ENCODE peak calls at places on chromosome 4, in nine cellular contexts. One of them, this sample, is unnamed.
A peak's percentile ranks its signal among the peaks of the same experiment; 100 is the strongest.

GRCh38 chr4:95091272-95091671 is 333.5 kb downstream of the BMPR1B start:
- DNase-seq in thoracic aorta: no peak
- DNase-seq in GM12878: no peak
- DNase-seq in mucosa of descending colon: no peak
- DNase-seq in sigmoid colon: no peak
- DNase-seq in colonic mucosa: no peak
- DNase-seq in CD8-positive, alpha-beta memory T cell: no peak
- DNase-seq in cardiac muscle cell: peak; percentile 36
- DNase-seq in tibial artery: no peak
- DNase-seq in this sample: no peak

GRCh38 chr4:1171306-1172227 is 816 bp downstream of the SPON2 start:
- DNase-seq in thoracic aorta: no peak
- DNase-seq in GM12878: no peak
- DNase-seq in mucosa of descending colon: peak; percentile 49
- DNase-seq in sigmoid colon: peak; percentile 71
- DNase-seq in colonic mucosa: peak; percentile 27
- DNase-seq in CD8-positive, alpha-beta memory T cell: peak; percentile 65
- DNase-seq in cardiac muscle cell: peak; percentile 45
- DNase-seq in tibial artery: peak; percentile 68
- DNase-seq in this sample: no peak

GRCh38 chr4:9979101-9979815 is 42.0 kb downstream of the SLC2A9 start:
- DNase-seq in thoracic aorta: no peak
- DNase-seq in GM12878: no peak
- DNase-seq in mucosa of descending colon: no peak
- DNase-seq in sigmoid colon: no peak
- DNase-seq in colonic mucosa: no peak
- DNase-seq in CD8-positive, alpha-beta memory T cell: no peak
- DNase-seq in cardiac muscle cell: no peak
- DNase-seq in tibial artery: no peak
- DNase-seq in this sample: no peak

GRCh38 chr4:31005037-31005436 is 284.9 kb downstream of the PCDH7 start:
- DNase-seq in thoracic aorta: no peak
- DNase-seq in GM12878: no peak
- DNase-seq in mucosa of descending colon: no peak
- DNase-seq in sigmoid colon: no peak
- DNase-seq in colonic mucosa: no peak
- DNase-seq in CD8-positive, alpha-beta memory T cell: no peak
- DNase-seq in cardiac muscle cell: no peak
- DNase-seq in tibial artery: no peak
- DNase-seq in this sample: no peak

GRCh38 chr4:173367285-173367684 is 3.5 kb upstream of the SAP30 start:
- DNase-seq in thoracic aorta: no peak
- DNase-seq in GM12878: no peak
- DNase-seq in mucosa of descending colon: no peak
- DNase-seq in sigmoid colon: no peak
- DNase-seq in colonic mucosa: no peak
- DNase-seq in CD8-positive, alpha-beta memory T cell: no peak
- DNase-seq in cardiac muscle cell: peak; percentile 46
- DNase-seq in tibial artery: no peak
- DNase-seq in this sample: no peak

GRCh38 chr4:3036131-3036952 is 38.0 kb downstream of the HTT-AS start:
- DNase-seq in thoracic aorta: no peak
- DNase-seq in GM12878: no peak
- DNase-seq in mucosa of descending colon: no peak
- DNase-seq in sigmoid colon: no peak
- DNase-seq in colonic mucosa: no peak
- DNase-seq in CD8-positive, alpha-beta memory T cell: no peak
- DNase-seq in cardiac muscle cell: no peak
- DNase-seq in tibial artery: no peak
- DNase-seq in this sample: no peak

GRCh38 chr4:121041307-121042090 is 30.8 kb downstream of the NDNF start:
- DNase-seq in thoracic aorta: no peak
- DNase-seq in GM12878: peak; percentile 20
- DNase-seq in mucosa of descending colon: no peak
- DNase-seq in sigmoid colon: no peak
- DNase-seq in colonic mucosa: no peak
- DNase-seq in CD8-positive, alpha-beta memory T cell: peak; percentile 53
- DNase-seq in cardiac muscle cell: no peak
- DNase-seq in tibial artery: no peak
- DNase-seq in this sample: no peak

GRCh38 chr4:87066403-87067119 is 131.8 kb downstream of the AFF1 start:
- DNase-seq in thoracic aorta: no peak
- DNase-seq in GM12878: no peak
- DNase-seq in mucosa of descending colon: no peak
- DNase-seq in sigmoid colon: no peak
- DNase-seq in colonic mucosa: no peak
- DNase-seq in CD8-positive, alpha-beta memory T cell: no peak
- DNase-seq in cardiac muscle cell: no peak
- DNase-seq in tibial artery: no peak
- DNase-seq in this sample: no peak

GRCh38 chr4:156476359-156476758 is 495.2 kb downstream of the PDGFC start:
- DNase-seq in thoracic aorta: no peak
- DNase-seq in GM12878: no peak
- DNase-seq in mucosa of descending colon: no peak
- DNase-seq in sigmoid colon: no peak
- DNase-seq in colonic mucosa: no peak
- DNase-seq in CD8-positive, alpha-beta memory T cell: no peak
- DNase-seq in cardiac muscle cell: peak; percentile 87
- DNase-seq in tibial artery: no peak
- DNase-seq in this sample: no peak

GRCh38 chr4:53592686-53593641 is 1.7 kb upstream of the LNX1 start:
- DNase-seq in thoracic aorta: no peak
- DNase-seq in GM12878: no peak
- DNase-seq in mucosa of descending colon: peak; percentile 78
- DNase-seq in sigmoid colon: no peak
- DNase-seq in colonic mucosa: peak; percentile 81
- DNase-seq in CD8-positive, alpha-beta memory T cell: no peak
- DNase-seq in cardiac muscle cell: peak; percentile 63
- DNase-seq in tibial artery: no peak
- DNase-seq in this sample: no peak

GRCh38 chr4:15414601-15415091 is 13.2 kb upstream of the C1QTNF7 start:
- DNase-seq in thoracic aorta: no peak
- DNase-seq in GM12878: no peak
- DNase-seq in mucosa of descending colon: no peak
- DNase-seq in sigmoid colon: no peak
- DNase-seq in colonic mucosa: no peak
- DNase-seq in CD8-positive, alpha-beta memory T cell: no peak
- DNase-seq in cardiac muscle cell: peak; percentile 34
- DNase-seq in tibial artery: no peak
- DNase-seq in this sample: no peak

GRCh38 chr4:101914761-101915160 is 124.2 kb downstream of the BANK1 start:
- DNase-seq in thoracic aorta: no peak
- DNase-seq in GM12878: no peak
- DNase-seq in mucosa of descending colon: no peak
- DNase-seq in sigmoid colon: no peak
- DNase-seq in colonic mucosa: no peak
- DNase-seq in CD8-positive, alpha-beta memory T cell: no peak
- DNase-seq in cardiac muscle cell: no peak
- DNase-seq in tibial artery: no peak
- DNase-seq in this sample: no peak

GRCh38 chr4:948101-948935 is 16.1 kb downstream of the TMEM175 start:
- DNase-seq in thoracic aorta: no peak
- DNase-seq in GM12878: no peak
- DNase-seq in mucosa of descending colon: peak; percentile 39
- DNase-seq in sigmoid colon: peak; percentile 58
- DNase-seq in colonic mucosa: no peak
- DNase-seq in CD8-positive, alpha-beta memory T cell: no peak
- DNase-seq in cardiac muscle cell: no peak
- DNase-seq in tibial artery: peak; percentile 59
- DNase-seq in this sample: no peak

GRCh38 chr4:62292911-62293310 is 1092.8 kb downstream of the ADGRL3 start:
- DNase-seq in thoracic aorta: no peak
- DNase-seq in GM12878: no peak
- DNase-seq in mucosa of descending colon: no peak
- DNase-seq in sigmoid colon: no peak
- DNase-seq in colonic mucosa: no peak
- DNase-seq in CD8-positive, alpha-beta memory T cell: no peak
- DNase-seq in cardiac muscle cell: no peak
- DNase-seq in tibial artery: no peak
- DNase-seq in this sample: no peak

GRCh38 chr4:1674682-1675081 is 9.4 kb downstream of the FAM53A start:
- DNase-seq in thoracic aorta: no peak
- DNase-seq in GM12878: no peak
- DNase-seq in mucosa of descending colon: no peak
- DNase-seq in sigmoid colon: no peak
- DNase-seq in colonic mucosa: no peak
- DNase-seq in CD8-positive, alpha-beta memory T cell: no peak
- DNase-seq in cardiac muscle cell: peak; percentile 12
- DNase-seq in tibial artery: no peak
- DNase-seq in this sample: no peak

GRCh38 chr4:3436798-3437581 is 4.8 kb upstream of the HGFAC start:
- DNase-seq in thoracic aorta: no peak
- DNase-seq in GM12878: peak; percentile 4
- DNase-seq in mucosa of descending colon: peak; percentile 72
- DNase-seq in sigmoid colon: no peak
- DNase-seq in colonic mucosa: peak; percentile 53
- DNase-seq in CD8-positive, alpha-beta memory T cell: no peak
- DNase-seq in cardiac muscle cell: peak; percentile 25
- DNase-seq in tibial artery: peak; percentile 82
- DNase-seq in this sample: no peak

GRCh38 chr4:88780389-88780788 is 82.8 kb upstream of the NAP1L5 start:
- DNase-seq in thoracic aorta: no peak
- DNase-seq in GM12878: no peak
- DNase-seq in mucosa of descending colon: no peak
- DNase-seq in sigmoid colon: no peak
- DNase-seq in colonic mucosa: no peak
- DNase-seq in CD8-positive, alpha-beta memory T cell: no peak
- DNase-seq in cardiac muscle cell: no peak
- DNase-seq in tibial artery: no peak
- DNase-seq in this sample: no peak
- H3K4me3 ChIP-seq in thoracic aorta: no peak overlapping the region
- H3K4me3 ChIP-seq in GM12878: no peak overlapping the region
- H3K4me3 ChIP-seq in mucosa of descending colon: no peak overlapping the region
- H3K4me3 ChIP-seq in sigmoid colon: no peak overlapping the region
- H3K4me3 ChIP-seq in colonic mucosa: no peak overlapping the region
- H3K4me3 ChIP-seq in CD8-positive, alpha-beta memory T cell: no peak overlapping the region
- H3K4me3 ChIP-seq in cardiac muscle cell: no peak overlapping the region
- H3K4me3 ChIP-seq in tibial artery: no peak overlapping the region
- H3K4me3 ChIP-seq in this sample: no peak overlapping the region

GRCh38 chr4:98610926-98611325 is 47.5 kb downstream of the TSPAN5 start:
- DNase-seq in thoracic aorta: no peak
- DNase-seq in GM12878: no peak
- DNase-seq in mucosa of descending colon: no peak
- DNase-seq in sigmoid colon: no peak
- DNase-seq in colonic mucosa: no peak
- DNase-seq in CD8-positive, alpha-beta memory T cell: no peak
- DNase-seq in cardiac muscle cell: no peak
- DNase-seq in tibial artery: no peak
- DNase-seq in this sample: no peak

GRCh38 chr4:98611649-98612317 is 46.6 kb downstream of the TSPAN5 start:
- DNase-seq in thoracic aorta: no peak
- DNase-seq in GM12878: no peak
- DNase-seq in mucosa of descending colon: no peak
- DNase-seq in sigmoid colon: no peak
- DNase-seq in colonic mucosa: no peak
- DNase-seq in CD8-positive, alpha-beta memory T cell: no peak
- DNase-seq in cardiac muscle cell: no peak
- DNase-seq in tibial artery: no peak
- DNase-seq in this sample: no peak

GRCh38 chr4:98614081-98614480 is 44.3 kb downstream of the TSPAN5 start:
- DNase-seq in thoracic aorta: no peak
- DNase-seq in GM12878: no peak
- DNase-seq in mucosa of descending colon: no peak
- DNase-seq in sigmoid colon: no peak
- DNase-seq in colonic mucosa: no peak
- DNase-seq in CD8-positive, alpha-beta memory T cell: no peak
- DNase-seq in cardiac muscle cell: no peak
- DNase-seq in tibial artery: no peak
- DNase-seq in this sample: no peak

GRCh38 chr4:98613453-98614075 is 44.8 kb downstream of the TSPAN5 start:
- DNase-seq in thoracic aorta: no peak
- DNase-seq in GM12878: no peak
- DNase-seq in mucosa of descending colon: no peak
- DNase-seq in sigmoid colon: no peak
- DNase-seq in colonic mucosa: no peak
- DNase-seq in CD8-positive, alpha-beta memory T cell: no peak
- DNase-seq in cardiac muscle cell: peak; percentile 50
- DNase-seq in tibial artery: no peak
- DNase-seq in this sample: no peak

GRCh38 chr4:98612318-98613250 is 45.8 kb downstream of the TSPAN5 start:
- DNase-seq in thoracic aorta: no peak
- DNase-seq in GM12878: no peak
- DNase-seq in mucosa of descending colon: no peak
- DNase-seq in sigmoid colon: no peak
- DNase-seq in colonic mucosa: no peak
- DNase-seq in CD8-positive, alpha-beta memory T cell: no peak
- DNase-seq in cardiac muscle cell: no peak
- DNase-seq in tibial artery: no peak
- DNase-seq in this sample: no peak
- H3K4me1 ChIP-seq in thoracic aorta: no peaks in the 10 kb centered on the region
- H3K4me1 ChIP-seq in GM12878: peaks cover 4% of the 10 kb centered on the region
- H3K4me1 ChIP-seq in mucosa of descending colon: no peaks in the 10 kb centered on the region
- H3K4me1 ChIP-seq in sigmoid colon: peaks cover 27% of the 10 kb centered on the region
- H3K4me1 ChIP-seq in colonic mucosa: no peaks in the 10 kb centered on the region
- H3K4me1 ChIP-seq in CD8-positive, alpha-beta memory T cell: no peaks in the 10 kb centered on the region
- H3K4me1 ChIP-seq in cardiac muscle cell: peaks cover 31% of the 10 kb centered on the region
- H3K4me1 ChIP-seq in tibial artery: no peaks in the 10 kb centered on the region
- H3K4me1 ChIP-seq in this sample: no peaks in the 10 kb centered on the region

DNA sequence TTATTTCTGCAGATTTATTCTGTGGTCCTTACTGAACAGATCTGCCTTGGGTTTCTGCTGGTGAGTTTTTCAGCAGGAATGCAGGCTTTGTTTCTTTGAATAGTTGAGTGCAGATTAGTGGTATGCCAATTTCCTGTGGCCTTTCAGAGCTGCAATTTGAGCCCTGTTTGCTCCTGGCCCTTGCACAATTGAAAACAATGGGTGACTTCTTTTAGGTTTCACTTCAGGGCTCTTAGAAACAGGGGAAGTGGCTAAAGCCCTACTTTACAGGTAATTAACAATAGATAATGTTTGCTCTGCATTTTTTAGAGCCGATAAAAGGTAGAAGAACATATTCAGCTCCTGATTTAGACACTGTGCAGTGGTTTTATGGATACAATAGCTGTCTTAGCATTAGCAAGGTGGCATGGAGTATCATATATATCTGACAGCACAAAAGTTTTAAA is 21.9 kb downstream of the SPRY1 start:
- DNase-seq in thoracic aorta: no peak
- DNase-seq in GM12878: no peak
- DNase-seq in mucosa of descending colon: no peak
- DNase-seq in sigmoid colon: no peak
- DNase-seq in colonic mucosa: no peak
- DNase-seq in CD8-positive, alpha-beta memory T cell: no peak
- DNase-seq in cardiac muscle cell: peak; percentile 95
- DNase-seq in tibial artery: no peak
- DNase-seq in this sample: no peak
- H3K4me3 ChIP-seq in thoracic aorta: peak overlapping the region; percentile 25
- H3K4me3 ChIP-seq in GM12878: no peak overlapping the region
- H3K4me3 ChIP-seq in mucosa of descending colon: no peak overlapping the region
- H3K4me3 ChIP-seq in sigmoid colon: no peak overlapping the region
- H3K4me3 ChIP-seq in colonic mucosa: no peak overlapping the region
- H3K4me3 ChIP-seq in CD8-positive, alpha-beta memory T cell: no peak overlapping the region
- H3K4me3 ChIP-seq in cardiac muscle cell: no peak overlapping the region
- H3K4me3 ChIP-seq in tibial artery: no peak overlapping the region
- H3K4me3 ChIP-seq in this sample: no peak overlapping the region

DNA sequence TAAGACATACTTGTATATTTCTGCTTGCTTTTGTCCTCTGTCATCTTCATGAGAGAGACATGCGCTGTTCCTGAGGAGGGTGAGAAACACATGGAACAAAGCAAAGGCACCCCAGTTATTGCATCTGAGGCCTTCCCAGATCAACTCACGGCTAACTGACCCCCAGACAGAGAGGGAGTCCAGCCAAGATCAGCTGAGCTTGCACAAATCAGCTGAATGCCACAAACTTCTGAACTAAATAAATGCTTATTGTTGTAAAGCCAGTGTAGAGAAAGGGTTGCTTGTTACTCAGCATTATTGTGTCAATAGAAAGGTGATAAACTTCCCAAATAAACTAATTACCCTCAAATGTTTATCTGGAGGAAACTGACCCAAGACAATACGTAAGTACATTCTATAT is 163.8 kb downstream of the BTC start:
- DNase-seq in thoracic aorta: no peak
- DNase-seq in GM12878: no peak
- DNase-seq in mucosa of descending colon: no peak
- DNase-seq in sigmoid colon: no peak
- DNase-seq in colonic mucosa: no peak
- DNase-seq in CD8-positive, alpha-beta memory T cell: no peak
- DNase-seq in cardiac muscle cell: no peak
- DNase-seq in tibial artery: no peak
- DNase-seq in this sample: no peak
- H3K4me1 ChIP-seq in thoracic aorta: peaks cover 16% of the 10 kb centered on the region
- H3K4me1 ChIP-seq in GM12878: no peaks in the 10 kb centered on the region
- H3K4me1 ChIP-seq in mucosa of descending colon: peaks cover 11% of the 10 kb centered on the region
- H3K4me1 ChIP-seq in sigmoid colon: no peaks in the 10 kb centered on the region
- H3K4me1 ChIP-seq in colonic mucosa: no peaks in the 10 kb centered on the region
- H3K4me1 ChIP-seq in CD8-positive, alpha-beta memory T cell: peaks cover 14% of the 10 kb centered on the region
- H3K4me1 ChIP-seq in cardiac muscle cell: no peaks in the 10 kb centered on the region
- H3K4me1 ChIP-seq in tibial artery: peaks cover 4% of the 10 kb centered on the region
- H3K4me1 ChIP-seq in this sample: no peaks in the 10 kb centered on the region

This sample was measured in Karpas-422.